ENCODE peak calls at places on chromosomes 2 and 18, in eight cellular contexts. C, F, W, A, O, L, S and R are unnamed samples.

GRCh38 chr2:16655457-16655837 is 10.2 kb downstream of the CYRIA start:
- DNase-seq in C (no peak), F (no peak), W (no peak), A (no peak), O (no peak), L (no peak), S (no peak), R (no peak)

GRCh38 chr2:45964226-45964841 is 312.9 kb downstream of the PRKCE start:
- DNase-seq in C (peak), F (peak), W (peak), A (peak), O (peak), L (peak), S (peak), R (no peak)

GRCh38 chr2:14988600-14988999 is 356.1 kb downstream of the LRATD1 start:
- DNase-seq in C (no peak), F (no peak), W (no peak), A (no peak), O (no peak), L (no peak), S (no peak), R (no peak)

GRCh38 chr2:127694986-127695385 is 6.3 kb upstream of the SFT2D3 start:
- DNase-seq in C (no peak), F (no peak), W (peak), A (no peak), O (peak), L (no peak), S (no peak), R (no peak)

GRCh38 chr2:43011142-43011491 is 215.3 kb downstream of the ZFP36L2 start:
- DNase-seq in C (no peak), F (no peak), W (no peak), A (no peak), O (no peak), L (no peak), S (no peak), R (no peak)

GRCh38 chr2:39379643-39380524 is 57.2 kb downstream of the MAP4K3 start:
- DNase-seq in C (no peak), F (no peak), W (peak), A (peak), O (peak), L (peak), S (no peak), R (peak)

GRCh38 chr2:206477296-206477695 is 34.0 kb downstream of the ADAM23 start:
- DNase-seq in C (no peak), F (no peak), W (peak), A (no peak), O (peak), L (peak), S (no peak), R (no peak)

GRCh38 chr2:148614024-148614331 is 30.6 kb upstream of the EPC2 start:
- DNase-seq in C (no peak), F (no peak), W (peak), A (no peak), O (no peak), L (peak), S (no peak), R (no peak)

GRCh38 chr2:12715878-12716249 is 872 bp upstream of the TRIB2 start:
- DNase-seq in C (peak), F (peak), W (peak), A (peak), O (peak), L (peak), S (peak), R (peak)

GRCh38 chr2:121567452-121567851 is 36.8 kb downstream of the RNU4ATAC start:
- DNase-seq in C (no peak), F (no peak), W (no peak), A (no peak), O (no peak), L (no peak), S (no peak), R (no peak)

GRCh38 chr2:1686784-1687105 is 57.6 kb downstream of the PXDN start:
- DNase-seq in C (no peak), F (no peak), W (no peak), A (no peak), O (no peak), L (no peak), S (no peak), R (no peak)

GRCh38 chr18:48622911-48623431 is 84.1 kb downstream of the CTIF start:
- DNase-seq in C (no peak), F (no peak), W (no peak), A (no peak), O (peak), L (peak), S (no peak), R (no peak)

GRCh38 chr2:237806334-237806733 is 7.8 kb downstream of the RBM44 start:
- DNase-seq in C (no peak), F (no peak), W (peak), A (no peak), O (peak), L (no peak), S (no peak), R (no peak)

GRCh38 chr2:218368150-218368528 is 11.5 kb downstream of the CATIP start:
- DNase-seq in C (no peak), F (no peak), W (no peak), A (no peak), O (no peak), L (no peak), S (peak), R (no peak)

GRCh38 chr2:188293601-188294482 is 2.2 kb downstream of the GULP1 start:
- DNase-seq in C (peak), F (peak), W (peak), A (peak), O (peak), L (peak), S (peak), R (no peak)

GRCh38 chr18:55179460-55180195 is 220.4 kb upstream of the CCDC68 start:
- DNase-seq in C (no peak), F (no peak), W (peak), A (no peak), O (peak), L (no peak), S (no peak), R (no peak)

GRCh38 chr2:73614997-73615396 is 27.2 kb downstream of the NAT8 start:
- DNase-seq in C (no peak), F (no peak), W (no peak), A (no peak), O (no peak), L (no peak), S (no peak), R (no peak)

GRCh38 chr2:115389024-115389423 is 946.6 kb downstream of the DPP10 start:
- DNase-seq in C (no peak), F (peak), W (no peak), A (no peak), O (no peak), L (no peak), S (no peak), R (no peak)

GRCh38 chr2:133390151-133390550 is 178.1 kb downstream of the NCKAP5 start:
- DNase-seq in C (no peak), F (no peak), W (no peak), A (no peak), O (peak), L (peak), S (no peak), R (no peak)

GRCh38 chr2:122009546-122009945 is 254.1 kb downstream of the TSN start:
- DNase-seq in C (no peak), F (no peak), W (peak), A (no peak), O (no peak), L (no peak), S (no peak), R (no peak)

GRCh38 chr2:51710222-51710621 is 678.3 kb upstream of the NRXN1 start:
- DNase-seq in C (no peak), F (peak), W (no peak), A (no peak), O (no peak), L (peak), S (no peak), R (no peak)

GRCh38 chr18:79575891-79576685 is 103.5 kb upstream of the CTDP1 start:
- DNase-seq in C (peak), F (peak), W (peak), A (no peak), O (peak), L (peak), S (peak), R (no peak)

GRCh38 chr2:177419274-177419673 is 26.7 kb downstream of the AGPS start:
- DNase-seq in C (no peak), F (no peak), W (peak), A (no peak), O (peak), L (peak), S (no peak), R (no peak)

GRCh38 chr2:11680181-11680900 is 10.3 kb upstream of the NTSR2 start:
- DNase-seq in C (peak), F (peak), W (no peak), A (no peak), O (no peak), L (no peak), S (no peak), R (no peak)

GRCh38 chr2:6986894-6987487 is 69.8 kb downstream of the RNF144A start:
- DNase-seq in C (no peak), F (no peak), W (peak), A (no peak), O (no peak), L (no peak), S (no peak), R (no peak)

GRCh38 chr18:8262221-8262620 is 347.0 kb upstream of the RAB12 start:
- DNase-seq in C (no peak), F (no peak), W (no peak), A (no peak), O (no peak), L (no peak), S (no peak), R (no peak)

GRCh38 chr2:120979921-120980320 is 244.3 kb downstream of the GLI2 start:
- DNase-seq in C (no peak), F (no peak), W (no peak), A (no peak), O (no peak), L (peak), S (no peak), R (no peak)

GRCh38 chr18:76459687-76460350 is 35.2 kb downstream of the ZNF516 start:
- DNase-seq in C (peak), F (peak), W (peak), A (peak), O (peak), L (peak), S (no peak), R (no peak)

GRCh38 chr2:20052872-20053281 is 1.4 kb upstream of the LAPTM4A start:
- DNase-seq in C (peak), F (peak), W (peak), A (peak), O (peak), L (peak), S (no peak), R (no peak)

GRCh38 chr2:211033765-211034164 is 477.4 kb downstream of the CPS1 start:
- DNase-seq in C (no peak), F (no peak), W (peak), A (peak), O (peak), L (peak), S (no peak), R (no peak)

GRCh38 chr2:235659767-235660322 is 166.0 kb downstream of the AGAP1 start:
- DNase-seq in C (no peak), F (no peak), W (peak), A (no peak), O (peak), L (no peak), S (no peak), R (no peak)

GRCh38 chr2:138115664-138116063 is 151.4 kb downstream of the HNMT start:
- DNase-seq in C (no peak), F (no peak), W (peak), A (no peak), O (peak), L (peak), S (no peak), R (no peak)

GRCh38 chr2:8552264-8552913 is 129.5 kb upstream of the ID2 start:
- DNase-seq in C (peak), F (no peak), W (no peak), A (no peak), O (no peak), L (no peak), S (no peak), R (no peak)

GRCh38 chr18:58205087-58205779 is 161.2 kb downstream of the NEDD4L start:
- DNase-seq in C (no peak), F (no peak), W (peak), A (no peak), O (peak), L (peak), S (no peak), R (no peak)

GRCh38 chr2:156625360-156625995 is 189.3 kb downstream of the GPD2 start:
- DNase-seq in C (no peak), F (no peak), W (no peak), A (no peak), O (no peak), L (no peak), S (no peak), R (no peak)

DNA sequence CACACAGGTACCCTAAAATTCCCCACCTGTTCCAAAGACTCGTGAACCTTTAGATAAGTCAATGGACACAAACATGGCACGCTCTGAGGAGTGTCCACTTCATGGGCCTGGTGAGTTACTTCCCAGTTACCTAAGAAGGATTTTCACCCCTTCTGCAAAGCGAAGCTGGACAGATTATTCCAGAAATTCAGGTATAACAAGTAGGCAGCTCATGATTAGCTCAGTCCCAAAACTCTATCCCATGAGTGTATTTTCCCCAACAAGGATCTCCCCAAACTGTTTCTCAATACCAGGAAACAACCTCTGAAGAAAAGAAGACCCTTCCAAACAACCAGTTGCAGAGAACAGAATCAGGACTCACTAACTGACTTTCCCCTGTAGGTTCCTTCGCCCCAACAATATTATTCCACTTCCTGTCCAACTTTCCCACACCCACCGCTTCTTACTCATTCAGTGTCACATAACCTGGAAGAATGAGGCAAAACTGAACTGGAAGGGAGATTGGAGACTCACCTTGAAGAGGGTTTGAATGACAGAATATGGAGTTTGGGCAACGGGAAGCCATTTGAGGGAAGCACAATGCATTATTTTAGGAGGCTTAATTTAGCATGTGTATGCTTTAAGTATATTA is 120.1 kb downstream of the ANTXR1 start:
- DNase-seq in C (no peak), F (no peak), W (no peak), A (no peak), O (no peak), L (peak), S (no peak), R (no peak)
- TF ChIP-seq CTCF in C (no peak), F (no peak), W (no peak), A (no peak), O (no peak), L (no peak), S (no peak), R (no peak)

GRCh38 chr2:144582651-144583361 is 62.9 kb upstream of the ZEB2 start:
- DNase-seq in C (no peak), F (no peak), W (peak), A (no peak), O (no peak), L (no peak), S (no peak), R (no peak)
- H3K4me3 ChIP-seq in C (no peak), F (no peak), W (no peak), A (no peak), O (no peak), L (no peak), S (no peak), R (no peak)

GRCh38 chr2:159989249-159989648 is 73.2 kb downstream of the PLA2R1 start:
- DNase-seq in C (no peak), F (no peak), W (no peak), A (no peak), O (no peak), L (no peak), S (no peak), R (no peak)
- TF ChIP-seq CTCF in C (no peak), F (no peak), W (no peak), A (no peak), O (no peak), L (no peak), S (no peak), R (peak)

DNA sequence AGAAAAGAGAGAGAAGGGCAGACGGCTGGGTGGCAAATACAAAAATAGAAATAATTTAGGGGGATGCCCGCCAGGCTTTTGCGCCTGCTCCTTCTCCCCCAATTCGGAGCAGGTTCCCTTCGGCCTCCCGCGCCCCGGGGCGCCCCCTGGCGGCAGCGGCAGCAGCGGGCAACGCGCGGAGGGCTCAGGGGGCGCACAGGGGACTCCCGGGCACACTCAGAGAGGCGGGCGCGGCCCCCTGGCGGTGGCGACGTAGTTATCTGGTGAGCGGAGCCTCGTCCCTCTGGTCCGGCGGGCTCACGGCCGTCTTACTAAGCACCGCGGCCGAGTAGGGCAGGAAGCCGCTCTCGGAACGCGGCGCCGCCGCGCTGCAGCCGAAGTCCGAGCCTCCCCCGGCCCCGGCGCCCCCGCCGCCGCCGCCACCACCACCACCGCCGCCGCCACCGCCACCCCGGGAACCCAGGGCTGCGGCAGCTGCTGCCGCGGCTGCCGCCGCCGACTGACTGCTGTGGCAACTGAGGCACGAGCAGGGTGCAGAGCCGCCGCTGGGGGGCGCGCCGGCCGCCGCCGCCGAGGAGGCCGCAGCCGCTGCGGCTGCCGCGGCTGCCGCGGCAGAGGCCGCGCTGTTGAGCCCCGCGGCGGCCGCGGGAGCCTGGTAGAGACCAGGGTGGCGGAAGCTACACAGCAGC is 3.8 kb downstream of the EVX2 start:
- DNase-seq in C (no peak), F (no peak), W (peak), A (peak), O (peak), L (no peak), S (peak), R (no peak)
- H3K4me3 ChIP-seq in C (peak), F (peak), W (peak), A (peak), O (no peak), L (no peak), S (no peak), R (no peak)

GRCh38 chr2:171541202-171541884 is 19.1 kb downstream of the CYBRD1 start:
- DNase-seq in C (no peak), F (no peak), W (no peak), A (no peak), O (peak), L (peak), S (no peak), R (no peak)
- TF ChIP-seq CTCF in C (no peak), F (no peak), W (peak), A (peak), O (peak), L (peak), S (no peak), R (peak)

GRCh38 chr2:3535467-3535793 is 16.1 kb upstream of the ADI1 start:
- DNase-seq in C (no peak), F (no peak), W (no peak), A (no peak), O (no peak), L (no peak), S (no peak), R (no peak)

GRCh38 chr2:3533836-3534235 is 14.5 kb upstream of the ADI1 start:
- DNase-seq in C (peak), F (no peak), W (no peak), A (no peak), O (no peak), L (no peak), S (no peak), R (no peak)

GRCh38 chr2:3536682-3537632 is 17.6 kb upstream of the ADI1 start:
- DNase-seq in C (no peak), F (no peak), W (peak), A (peak), O (peak), L (peak), S (peak), R (no peak)

GRCh38 chr2:3534251-3534814 is 15.0 kb upstream of the ADI1 start:
- DNase-seq in C (no peak), F (no peak), W (no peak), A (no peak), O (no peak), L (no peak), S (no peak), R (no peak)

DNA sequence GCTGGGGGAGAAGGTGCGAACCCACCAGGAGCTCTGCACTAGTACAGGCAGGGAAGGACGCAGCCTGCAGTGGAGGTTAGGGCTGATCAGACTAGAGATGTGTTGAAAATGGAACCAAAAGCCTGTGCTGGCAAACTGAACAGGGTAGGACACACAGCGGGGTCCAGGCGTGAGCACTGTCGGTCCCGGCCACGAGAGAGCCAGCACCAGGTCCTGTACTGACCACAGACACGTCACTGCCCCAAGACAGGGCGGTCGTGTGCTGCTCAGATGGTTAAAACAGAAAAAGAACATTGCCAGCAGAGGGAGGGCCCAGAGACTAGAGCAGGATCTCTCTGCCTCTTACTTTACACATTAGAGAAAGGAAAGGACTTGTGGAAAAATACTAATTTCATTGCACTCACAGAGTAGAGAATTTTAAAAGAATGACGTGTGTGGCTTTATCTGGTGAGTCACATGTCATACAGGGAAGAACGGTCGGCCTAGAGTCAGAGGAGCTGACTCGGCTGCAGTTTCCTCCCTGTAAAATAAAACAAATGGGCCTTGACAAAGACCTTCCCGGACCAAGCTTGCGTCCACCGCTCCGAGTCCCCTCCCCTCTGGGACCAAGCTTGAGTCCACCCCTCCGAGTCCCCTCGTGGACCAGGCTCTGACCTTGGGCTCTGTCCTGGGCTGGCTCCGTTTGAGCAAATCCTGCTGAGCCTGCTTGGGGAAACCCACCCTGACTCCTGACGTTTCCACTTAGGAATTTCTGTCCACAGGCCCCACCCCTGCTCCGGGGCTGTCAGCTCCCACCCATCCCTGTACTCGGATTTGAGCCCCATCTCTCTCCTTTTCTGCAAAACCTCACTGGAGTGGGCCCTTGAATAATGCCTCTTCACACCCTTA is 16.7 kb upstream of the ADI1 start:
- DNase-seq in C (peak), F (peak), W (peak), A (no peak), O (peak), L (peak), S (peak), R (no peak)
- H3K4me3 ChIP-seq in C (peak), F (peak), W (no peak), A (peak), O (peak), L (peak), S (peak), R (no peak)

GRCh38 chr18:26547302-26548143 is 830 bp downstream of the KCTD1 start:
- DNase-seq in C (peak), F (peak), W (peak), A (peak), O (peak), L (peak), S (peak), R (peak)
- TF ChIP-seq CTCF in C (no peak), F (no peak), W (peak), A (peak), O (peak), L (peak), S (peak), R (peak)

GRCh38 chr2:25259744-25260124 is 82.0 kb downstream of the DNMT3A start:
- DNase-seq in C (no peak), F (no peak), W (no peak), A (no peak), O (no peak), L (no peak), S (no peak), R (no peak)
- H3K4me3 ChIP-seq in C (no peak), F (no peak), W (no peak), A (no peak), O (no peak), L (no peak), S (no peak), R (no peak)